ENCODE peak calls at places on chromosomes 5 and 9, in six cellular contexts. O is neural progenitor cell, T is Right ventricle myocardium inferior, F is B cell, N is transverse colon, D is NCI-H345. L is an unnamed sample.

GRCh38 chr5:172417983-172418630 is 36.2 kb downstream of the SH3PXD2B start:
- DNase-seq in O (no peak), T (peak; percentile 91), N (peak; percentile 82), F (no peak), D (no peak), L (peak; percentile 99)

GRCh38 chr5:142325677-142326479 is 1.1 kb upstream of the SPRY4 start:
- DNase-seq in F (peak; percentile 42), T (peak; percentile 80), O (peak; percentile 84), N (peak; percentile 47), D (peak; percentile 75), L (peak; percentile 90)

GRCh38 chr5:998975-999501 is 9.6 kb upstream of the NKD2 start:
- DNase-seq in N (peak; percentile 11), D (no peak), O (no peak), T (no peak), F (no peak), L (no peak)

GRCh38 chr5:137320056-137321045 is 178.8 kb downstream of the SPOCK1 start:
- DNase-seq in O (peak; percentile 64), N (no peak), T (no peak), F (peak; percentile 40), D (peak; percentile 71), L (peak; percentile 47)

GRCh38 chr9:70263421-70263820 is 4.6 kb downstream of the SMC5 start:
- DNase-seq in T (no peak), D (no peak), F (no peak), N (no peak), O (no peak), L (peak; percentile 53)

GRCh38 chr9:87910821-87911220 is 6.9 kb upstream of the SPATA31C1 start:
- DNase-seq in D (no peak), T (no peak), N (no peak), O (no peak), F (no peak), L (peak; percentile 23)

GRCh38 chr5:113071401-113071800 is 94.8 kb downstream of the DCP2 start:
- DNase-seq in T (no peak), O (no peak), D (no peak), F (no peak), N (no peak), L (no peak)

GRCh38 chr5:1886634-1887399 is 4.1 kb upstream of the IRX4 start:
- DNase-seq in F (peak; percentile 50), N (no peak), T (no peak), D (no peak), O (peak; percentile 57), L (no peak)

GRCh38 chr9:35070823-35071813 is 1.3 kb downstream of the VCP start:
- DNase-seq in N (no peak), T (no peak), D (no peak), F (peak; percentile 40), O (peak; percentile 24), L (peak; percentile 59)

L was measured in iris pigment epithelial cell.